ENCODE peak calls at places on chromosomes 13 and 19, in ten cellular contexts. U is HCT116, K is ovary, N is thyroid gland, I is IMR-90, Y is breast epithelium, V is NB4, S is tibial nerve, T is Peyer's patch, C is GM12878. R is an unnamed sample.

GRCh38 chr19:13833330-13834265 is 38.4 kb downstream of the ZSWIM4 start:
- DNase-seq in C (no peak), U (no peak), S (peak; percentile 93), I (peak; percentile 86), Y (peak; percentile 97), V (peak; percentile 31), T (peak; percentile 94), N (peak; percentile 98), K (peak; percentile 97), R (peak; percentile 97)

GRCh38 chr13:42706286-42706685 is 75.1 kb upstream of the FAM216B start:
- DNase-seq in U (no peak), S (no peak), K (no peak), V (no peak), C (no peak), Y (no peak), T (no peak), N (no peak), I (no peak), R (no peak)

GRCh38 chr13:40438999-40439797 is 227.2 kb downstream of the FOXO1 start:
- DNase-seq in S (no peak), I (no peak), T (no peak), U (no peak), Y (no peak), N (no peak), C (no peak), V (no peak), K (peak; percentile 33), R (no peak)

GRCh38 chr13:63435668-63436275 is 2020.1 kb upstream of the PCDH20 start:
- DNase-seq in U (peak; percentile 3), N (no peak), Y (no peak), V (peak; percentile 16), K (no peak), I (peak; percentile 100), S (no peak), C (no peak), T (no peak), R (no peak)

GRCh38 chr13:42039946-42040729 is 8.3 kb upstream of the DGKH start:
- DNase-seq in I (peak; percentile 86), K (peak; percentile 92), C (peak; percentile 25), N (peak; percentile 90), T (peak; percentile 88), U (peak; percentile 35), Y (peak; percentile 84), V (peak; percentile 80), S (peak; percentile 84), R (peak; percentile 90)

GRCh38 chr13:49220035-49220855 is at the start of gene MLNR:
- DNase-seq in Y (no peak), N (peak; percentile 45), V (no peak), K (peak; percentile 33), I (no peak), S (no peak), T (no peak), U (no peak), C (no peak), R (peak; percentile 25)

GRCh38 chr13:71513414-71514063 is 353.5 kb downstream of the DACH1 start:
- DNase-seq in N (no peak), T (no peak), K (no peak), Y (no peak), C (no peak), U (no peak), V (no peak), S (no peak), I (no peak), R (no peak)

GRCh38 chr19:46909356-46909755 is 48.6 kb downstream of the ARHGAP35 start:
- DNase-seq in T (no peak), I (no peak), V (no peak), C (no peak), K (no peak), S (no peak), U (no peak), Y (peak; percentile 7), N (no peak), R (no peak)

GRCh38 chr19:17510220-17510993 is 1.0 kb upstream of the PGLS start:
- DNase-seq in K (no peak), Y (no peak), V (peak; percentile 46), S (no peak), I (no peak), C (no peak), N (no peak), U (no peak), T (no peak), R (no peak)

GRCh38 chr19:15419413-15420025 is 731 bp upstream of the AKAP8L start:
- DNase-seq in T (no peak), V (peak; percentile 17), K (no peak), Y (no peak), C (no peak), N (no peak), U (no peak), I (no peak), S (no peak), R (peak; percentile 71)

GRCh38 chr19:38933544-38933943 is 2.8 kb downstream of the MRPS12 start:
- DNase-seq in N (no peak), T (no peak), C (no peak), U (no peak), K (no peak), Y (no peak), V (no peak), I (no peak), S (no peak), R (no peak)

DNA sequence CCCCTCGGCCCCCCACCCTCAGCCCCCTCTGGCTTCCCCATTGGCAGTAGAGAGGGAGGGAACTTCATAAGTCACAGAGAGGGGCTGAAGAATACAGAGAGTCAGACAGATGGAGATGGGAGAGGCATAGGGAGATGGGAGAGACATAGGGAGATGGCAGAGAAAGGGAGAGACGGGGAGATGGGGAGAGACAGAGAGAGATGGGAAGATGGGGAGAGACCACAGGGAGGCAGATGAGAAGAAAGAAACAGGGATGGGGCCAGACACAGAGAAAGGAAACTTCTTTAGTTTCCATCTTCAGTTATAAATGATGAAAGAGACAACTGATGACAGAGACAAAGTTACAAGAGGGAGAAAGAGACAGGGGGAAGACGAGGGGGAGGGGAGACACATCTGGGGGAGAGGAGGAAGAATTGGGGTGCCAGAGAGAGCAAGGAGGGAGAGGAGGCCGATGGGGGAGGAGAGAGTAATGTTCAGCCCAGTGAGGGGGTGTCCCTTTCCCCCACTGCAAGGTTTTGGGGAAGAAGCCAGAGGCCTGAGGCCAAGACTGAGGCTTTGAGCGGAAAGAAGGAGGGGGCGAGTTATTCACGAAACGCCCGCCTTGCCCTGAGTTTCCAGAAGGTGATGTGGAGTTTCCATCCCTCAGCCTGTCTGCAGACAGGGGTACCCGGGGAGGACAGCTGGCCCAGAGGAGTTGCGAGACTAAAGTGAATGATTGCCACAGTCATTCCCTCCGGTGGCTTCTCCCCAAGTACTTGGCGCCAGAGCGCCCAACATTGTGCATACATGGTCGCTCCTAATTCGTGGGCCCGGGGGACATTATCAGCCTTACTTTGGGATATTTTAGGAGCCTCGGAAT is 692 bp upstream of the PPAN start:
- DNase-seq in C (peak; percentile 82), K (no peak), N (no peak), U (no peak), I (no peak), Y (no peak), V (no peak), T (peak; percentile 44), S (no peak), R (no peak)
- TF ChIP-seq POLR2A in C (no peak), K (no peak), N (no peak), U (no peak), I (no peak), Y (no peak), V (no peak), T (no peak), S (no peak), R (no peak)

GRCh38 chr19:56141416-56141992 is 417 bp downstream of the ZNF444 start:
- DNase-seq in Y (no peak), U (no peak), T (peak; percentile 41), S (no peak), N (peak; percentile 31), C (no peak), V (peak; percentile 26), I (no peak), K (no peak), R (peak; percentile 43)

GRCh38 chr19:56142087-56142787 is 1.1 kb downstream of the ZNF444 start:
- DNase-seq in V (no peak), S (no peak), U (no peak), Y (peak; percentile 62), N (peak; percentile 87), T (no peak), K (no peak), C (no peak), I (no peak), R (no peak)

GRCh38 chr19:56140583-56141415 is at the start of gene ZNF444:
- DNase-seq in N (peak; percentile 99), U (peak; percentile 96), T (peak; percentile 98), I (peak; percentile 99), K (peak; percentile 99), Y (peak; percentile 100), V (peak; percentile 95), S (peak; percentile 96), C (peak; percentile 97), R (peak; percentile 100)

GRCh38 chr19:56138069-56138468 is 3.0 kb upstream of the ZNF444 start:
- DNase-seq in N (no peak), U (no peak), V (no peak), T (no peak), K (no peak), S (no peak), Y (no peak), I (no peak), C (no peak), R (no peak)

DNA sequence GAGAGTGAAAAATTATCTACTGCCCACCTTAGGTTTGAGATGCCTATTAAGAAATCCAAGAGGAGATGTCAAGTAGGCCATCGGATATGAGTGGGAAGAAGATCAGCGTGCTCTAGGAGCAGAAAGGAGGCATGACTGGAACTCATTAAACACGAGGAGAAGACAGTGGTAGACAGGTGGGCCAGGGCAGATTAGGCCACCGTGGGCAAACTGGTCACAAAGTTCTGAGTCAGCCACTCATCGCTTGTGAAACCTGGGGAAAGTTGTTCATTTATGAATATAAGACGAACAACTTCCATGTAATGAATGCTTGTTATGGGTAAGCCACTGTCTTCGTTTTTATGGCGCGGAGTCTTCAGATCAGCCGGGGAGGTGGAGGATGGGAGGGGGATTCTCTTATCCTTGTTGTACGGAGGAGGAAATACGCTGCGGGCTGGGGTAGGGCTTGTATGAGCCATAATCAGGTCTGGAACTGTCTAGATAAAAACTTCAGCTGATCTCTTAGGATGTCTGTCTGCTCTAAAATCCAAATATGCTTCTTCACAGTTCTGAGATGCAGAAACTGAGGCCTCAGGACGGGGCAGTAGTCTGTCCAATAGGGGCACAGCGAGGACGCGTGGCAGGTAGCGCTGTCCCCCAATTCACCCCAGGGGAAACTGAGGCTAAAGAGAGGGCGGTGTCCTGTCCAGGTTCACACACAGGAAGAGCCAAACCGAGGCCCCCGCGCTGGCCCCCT is 1.1 kb upstream of the ZNF444 start:
- DNase-seq in T (no peak), V (peak; percentile 14), Y (peak; percentile 35), U (no peak), I (no peak), C (no peak), N (no peak), K (no peak), S (no peak), R (no peak)
- TF ChIP-seq POLR2A in T (no peak), V (no peak), Y (no peak), U (no peak), I (no peak), C (no peak), N (no peak), K (no peak), S (no peak), R (peak; percentile 17)

GRCh38 chr13:46684287-46685001 is 112.5 kb downstream of the ESD start:
- DNase-seq in I (no peak), V (no peak), N (no peak), Y (no peak), U (no peak), C (no peak), T (no peak), K (no peak), S (no peak), R (no peak)
- TF ChIP-seq POLR2A in I (no peak), V (no peak), N (no peak), Y (no peak), U (no peak), C (no peak), T (no peak), K (no peak), S (no peak), R (no peak)

GRCh38 chr13:30307194-30307965 is at the start of gene KATNAL1:
- DNase-seq in N (peak; percentile 76), C (no peak), V (peak; percentile 87), K (peak; percentile 87), I (peak; percentile 57), U (no peak), S (peak; percentile 57), T (peak; percentile 76), Y (peak; percentile 68), R (peak; percentile 84)
- TF ChIP-seq POLR2A in N (peak; percentile 51), C (peak; percentile 84), V (peak; percentile 16), K (peak; percentile 15), I (peak; percentile 7), U (peak; percentile 11), S (no peak), T (no peak), Y (no peak), R (peak; percentile 49)

R was measured in adrenal gland.